ENCODE peak calls at places on chromosome 1, in ten cellular contexts. X, G, H, C, V, M, T, U, F and J are unnamed samples.

GRCh38 chr1:114227059-114227458 is 73.4 kb upstream of the SYT6 start:
- DNase-seq in X (no peak), G (no peak), H (no peak), C (no peak), V (no peak), M (no peak), T (no peak), U (no peak), F (no peak), J (no peak)

GRCh38 chr1:58824753-58825389 is 41.0 kb upstream of the JUN start:
- DNase-seq in X (no peak), G (peak; percentile 51), H (no peak), C (no peak), V (no peak), M (no peak), T (no peak), U (no peak), F (no peak), J (no peak)

GRCh38 chr1:17611991-17612390 is 72.5 kb downstream of the ARHGEF10L start:
- DNase-seq in X (peak; percentile 40), G (no peak), H (no peak), C (peak; percentile 72), V (no peak), M (no peak), T (peak; percentile 40), U (no peak), F (no peak), J (no peak)

GRCh38 chr1:204307334-204307883 is 52.3 kb downstream of the PLEKHA6 start:
- DNase-seq in X (peak; percentile 43), G (no peak), H (peak; percentile 56), C (peak; percentile 43), V (no peak), M (peak; percentile 73), T (no peak), U (peak; percentile 63), F (peak; percentile 36), J (no peak)

GRCh38 chr1:32349211-32349708 is 13.0 kb downstream of the FAM229A start:
- DNase-seq in X (peak; percentile 95), G (no peak), H (no peak), C (peak; percentile 18), V (no peak), M (peak; percentile 80), T (peak; percentile 89), U (no peak), F (no peak), J (no peak)

GRCh38 chr1:220928320-220928719 is 49.1 kb downstream of the HLX start:
- DNase-seq in X (no peak), G (no peak), H (no peak), C (no peak), V (no peak), M (no peak), T (no peak), U (no peak), F (no peak), J (no peak)

GRCh38 chr1:92461364-92462097 is 25.2 kb downstream of the GFI1 start:
- DNase-seq in X (no peak), G (no peak), H (no peak), C (no peak), V (no peak), M (no peak), T (no peak), U (no peak), F (no peak), J (no peak)

GRCh38 chr1:177032434-177032833 is 132.1 kb downstream of the ASTN1 start:
- DNase-seq in X (no peak), G (no peak), H (no peak), C (no peak), V (no peak), M (no peak), T (no peak), U (no peak), F (no peak), J (no peak)

GRCh38 chr1:36784147-36784862 is 250.0 kb downstream of the GRIK3 start:
- DNase-seq in X (peak; percentile 6), G (no peak), H (no peak), C (no peak), V (no peak), M (no peak), T (no peak), U (peak; percentile 18), F (no peak), J (no peak)

GRCh38 chr1:61424382-61424781 is 300.6 kb downstream of the TM2D1 start:
- DNase-seq in X (no peak), G (no peak), H (no peak), C (no peak), V (no peak), M (no peak), T (no peak), U (no peak), F (no peak), J (no peak)

GRCh38 chr1:31376374-31377134 is 3.7 kb upstream of the FABP3 start:
- DNase-seq in X (peak; percentile 94), G (peak; percentile 39), H (peak; percentile 87), C (peak; percentile 93), V (no peak), M (peak; percentile 99), T (peak; percentile 95), U (no peak), F (peak; percentile 64), J (no peak)

GRCh38 chr1:31702836-31703404 is 897 bp downstream of the COL16A1 start:
- DNase-seq in X (no peak), G (no peak), H (no peak), C (no peak), V (no peak), M (no peak), T (no peak), U (no peak), F (no peak), J (no peak)

GRCh38 chr1:198687429-198687828 is 48.6 kb downstream of the PTPRC start:
- DNase-seq in X (no peak), G (no peak), H (no peak), C (no peak), V (no peak), M (no peak), T (no peak), U (no peak), F (no peak), J (no peak)

GRCh38 chr1:230333590-230334446 is 92.3 kb downstream of the PGBD5 start:
- DNase-seq in X (no peak), G (no peak), H (no peak), C (no peak), V (no peak), M (no peak), T (no peak), U (no peak), F (no peak), J (no peak)
- TF ChIP-seq CTCF in X (no peak), G (no peak), H (no peak), C (no peak), V (no peak), M (no peak), T (no peak), U (no peak), F (no peak), J (no peak)

GRCh38 chr1:200916152-200916551 is 21.5 kb downstream of the INAVA start:
- DNase-seq in X (no peak), G (no peak), H (no peak), C (no peak), V (no peak), M (no peak), T (no peak), U (no peak), F (no peak), J (no peak)
- TF ChIP-seq CTCF in X (peak; percentile 24), G (peak; percentile 27), H (peak; percentile 21), C (no peak), V (no peak), M (no peak), T (no peak), U (no peak), F (no peak), J (peak; percentile 46)

DNA sequence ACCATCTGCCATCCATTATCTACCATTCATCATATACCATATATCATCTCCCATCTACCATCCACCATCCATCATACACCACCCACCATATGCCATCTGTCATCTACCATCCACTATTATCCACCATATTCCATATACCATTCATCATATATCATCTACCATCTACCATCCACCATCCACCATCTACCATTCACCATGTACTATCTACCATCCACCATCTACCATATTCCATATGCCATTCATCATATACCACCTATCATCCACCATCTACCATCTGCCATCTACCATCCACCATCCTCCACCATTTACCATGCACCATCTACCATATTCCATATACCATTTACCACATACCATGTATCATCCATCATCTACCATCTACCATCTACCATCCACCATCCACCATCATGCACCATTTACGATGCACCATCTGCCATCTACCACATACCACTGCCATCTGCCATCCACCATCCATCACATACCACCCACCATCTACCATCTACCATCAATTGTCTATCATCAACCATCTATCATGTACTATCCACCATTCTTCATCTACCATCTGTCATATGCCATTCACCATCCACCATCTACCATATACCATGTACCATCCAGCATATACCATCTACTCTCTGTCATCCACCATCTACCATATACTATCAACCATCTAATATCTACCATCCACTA is 50.6 kb upstream of the RAB4A start:
- DNase-seq in X (no peak), G (no peak), H (no peak), C (no peak), V (no peak), M (no peak), T (no peak), U (no peak), F (no peak), J (no peak)
- TF ChIP-seq CTCF in X (no peak), G (no peak), H (no peak), C (no peak), V (no peak), M (no peak), T (no peak), U (no peak), F (no peak), J (no peak)

GRCh38 chr1:153922838-153923652 is at the start of gene GATAD2B:
- DNase-seq in X (peak; percentile 100), G (peak; percentile 100), H (peak; percentile 100), C (peak; percentile 100), V (peak; percentile 99), M (peak; percentile 100), T (peak; percentile 100), U (peak; percentile 100), F (peak; percentile 100), J (peak; percentile 98)
- TF ChIP-seq CTCF in X (no peak), G (no peak), H (no peak), C (no peak), V (no peak), M (no peak), T (no peak), U (no peak), F (no peak), J (no peak)